ENCODE peak calls at places on chromosomes 16 and 17, in six cellular contexts. P is ascending aorta, S is HFFc6, Q is Calu3, K is tibial nerve, Z is ovary. O is an unnamed sample.

GRCh38 chr17:47717845-47718621 is 15.0 kb upstream of the TBX21 start:
- DNase-seq in K (no peak), Q (no peak), P (no peak), Z (no peak), S (no peak), O (no peak)

GRCh38 chr16:81394966-81395655 is 49.5 kb upstream of the CMIP start:
- DNase-seq in Q (no peak), K (no peak), P (no peak), Z (no peak), S (no peak), O (no peak)

GRCh38 chr17:78950870-78951269 is 25.7 kb upstream of the TIMP2 start:
- DNase-seq in Z (no peak), S (no peak), K (no peak), Q (no peak), P (no peak), O (no peak)

GRCh38 chr17:60586288-60586974 is 13.6 kb upstream of the PPM1D start:
- DNase-seq in P (no peak), Z (no peak), Q (no peak), S (no peak), K (no peak), O (no peak)

GRCh38 chr17:6361733-6362132 is 73.2 kb downstream of the AIPL1 start:
- DNase-seq in P (no peak), Z (no peak), Q (no peak), K (no peak), S (no peak), O (no peak)

GRCh38 chr17:78739331-78739853 is 42.7 kb downstream of the CYTH1 start:
- DNase-seq in P (no peak), S (no peak), Q (no peak), Z (no peak), K (no peak), O (no peak)

GRCh38 chr16:58118801-58119508 is 10.2 kb downstream of the CFAP20 start:
- DNase-seq in P (peak), K (no peak), Q (no peak), S (no peak), Z (no peak), O (no peak)

GRCh38 chr16:49396206-49396720 is 22.7 kb downstream of the C16orf78 start:
- DNase-seq in K (no peak), P (no peak), Q (no peak), S (no peak), Z (no peak), O (no peak)

GRCh38 chr17:75854111-75854748 is 905 bp downstream of the WBP2 start:
- DNase-seq in Z (no peak), P (peak), S (peak), K (no peak), Q (no peak), O (no peak)

GRCh38 chr17:83202002-83203000 is 122.9 kb downstream of the METRNL start:
- DNase-seq in P (peak), Z (no peak), S (no peak), Q (no peak), K (peak), O (no peak)

GRCh38 chr17:11144358-11145233 is 96.4 kb upstream of the SHISA6 start:
- DNase-seq in Z (no peak), K (no peak), Q (peak), S (peak), P (no peak), O (peak)

GRCh38 chr17:8961861-8962260 is 3.6 kb downstream of the PIK3R5 start:
- DNase-seq in Q (no peak), Z (no peak), K (no peak), S (no peak), P (no peak), O (no peak)

GRCh38 chr16:81558444-81559175 is 114.0 kb downstream of the CMIP start:
- DNase-seq in Q (peak), K (no peak), S (no peak), P (no peak), Z (no peak), O (peak)

GRCh38 chr17:63171428-63172205 is 205.6 kb downstream of the TANC2 start:
- DNase-seq in K (no peak), S (peak), P (no peak), Z (no peak), Q (no peak), O (no peak)

DNA sequence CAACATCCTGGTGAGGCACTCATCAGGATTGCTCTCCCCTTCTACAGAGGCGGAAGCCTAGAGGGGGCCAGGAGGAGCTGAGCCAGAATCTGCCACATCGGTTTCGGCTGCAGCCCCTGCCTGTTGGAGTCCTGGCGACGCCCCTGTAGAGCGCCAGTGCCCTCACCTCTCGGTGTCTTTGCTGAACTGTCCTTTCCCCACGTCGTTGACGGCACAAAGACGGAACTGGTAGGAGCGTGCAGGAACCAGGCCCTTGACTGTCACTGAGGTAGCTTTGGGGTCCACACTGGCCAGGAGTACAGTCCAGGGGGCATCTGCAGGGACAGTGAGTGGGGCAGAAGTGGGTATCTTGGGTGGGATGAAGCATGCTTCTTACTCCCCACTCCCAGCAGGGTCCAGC is 110.3 kb upstream of the CDC42EP4 start:
- DNase-seq in K (no peak), Q (no peak), P (no peak), S (no peak), Z (no peak), O (no peak)
- TF ChIP-seq CTCF in K (no peak), Q (no peak), P (no peak), S (no peak), Z (no peak), O (no peak)

GRCh38 chr16:46830417-46830901 is 521 bp downstream of the C16orf87 start:
- DNase-seq in P (peak), K (no peak), Z (peak), Q (no peak), S (no peak), O (no peak)
- TF ChIP-seq CTCF in P (no peak), K (no peak), Z (no peak), Q (no peak), S (peak), O (peak)

DNA sequence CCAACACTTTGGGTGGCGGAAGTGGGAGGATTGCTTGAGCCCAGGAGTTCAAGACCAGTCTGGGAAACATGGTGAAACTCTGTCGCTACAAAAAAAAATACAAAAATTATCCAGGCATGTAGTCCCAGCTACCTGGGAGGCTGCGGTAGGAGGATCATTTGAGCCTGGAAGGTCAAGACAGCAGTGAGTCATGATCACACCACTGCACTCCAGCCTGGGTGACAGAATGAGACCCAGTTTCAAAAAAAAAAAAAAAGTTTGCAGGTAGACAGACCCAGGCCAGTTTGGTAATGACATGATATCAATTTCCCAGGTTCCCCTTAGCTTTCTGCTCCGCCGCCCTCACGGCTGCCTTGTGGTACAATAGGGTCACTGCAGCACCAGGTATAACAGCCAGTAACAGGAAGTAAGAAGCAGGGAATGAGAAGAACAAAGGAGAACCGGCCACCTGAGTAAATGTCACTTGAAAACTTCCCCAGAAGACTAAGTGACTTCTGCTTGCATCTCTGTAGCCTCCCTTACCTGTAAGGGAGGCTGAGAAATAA is 201.2 kb upstream of the HSBP1 start:
- DNase-seq in S (no peak), K (no peak), Q (peak), Z (no peak), P (no peak), O (no peak)
- TF ChIP-seq CTCF in S (no peak), K (no peak), Q (peak), Z (no peak), P (no peak), O (peak)

GRCh38 chr16:67660564-67661028 is at the start of gene PARD6A:
- DNase-seq in K (peak), Z (peak), Q (peak), P (peak), S (peak), O (peak)
- TF ChIP-seq CTCF in K (no peak), Z (no peak), Q (no peak), P (no peak), S (no peak), O (no peak)

DNA sequence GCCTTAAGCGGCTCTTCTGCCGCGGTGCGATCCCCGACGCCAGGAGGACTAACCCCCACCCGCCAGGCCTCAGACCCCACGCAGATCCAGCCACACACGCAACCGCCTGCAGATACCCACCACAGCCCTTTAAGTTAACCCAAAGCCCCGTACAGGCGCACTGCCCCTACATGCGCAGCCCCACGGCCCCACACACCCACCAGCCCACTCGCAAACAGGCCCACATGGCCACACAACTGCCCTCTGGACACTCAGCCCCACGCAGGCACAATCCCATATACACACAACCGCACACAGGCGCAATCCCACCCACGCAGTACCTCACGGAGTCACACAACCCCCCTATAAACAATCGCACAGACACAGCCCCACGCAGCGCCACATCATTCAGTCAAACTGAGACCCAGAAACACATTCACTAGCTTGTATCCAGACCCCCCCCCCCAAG is 41.7 kb downstream of the RAI1 start:
- DNase-seq in Q (no peak), Z (no peak), S (no peak), P (no peak), K (no peak), O (no peak)
- TF ChIP-seq CTCF in Q (no peak), Z (no peak), S (no peak), P (no peak), K (no peak), O (no peak)

DNA sequence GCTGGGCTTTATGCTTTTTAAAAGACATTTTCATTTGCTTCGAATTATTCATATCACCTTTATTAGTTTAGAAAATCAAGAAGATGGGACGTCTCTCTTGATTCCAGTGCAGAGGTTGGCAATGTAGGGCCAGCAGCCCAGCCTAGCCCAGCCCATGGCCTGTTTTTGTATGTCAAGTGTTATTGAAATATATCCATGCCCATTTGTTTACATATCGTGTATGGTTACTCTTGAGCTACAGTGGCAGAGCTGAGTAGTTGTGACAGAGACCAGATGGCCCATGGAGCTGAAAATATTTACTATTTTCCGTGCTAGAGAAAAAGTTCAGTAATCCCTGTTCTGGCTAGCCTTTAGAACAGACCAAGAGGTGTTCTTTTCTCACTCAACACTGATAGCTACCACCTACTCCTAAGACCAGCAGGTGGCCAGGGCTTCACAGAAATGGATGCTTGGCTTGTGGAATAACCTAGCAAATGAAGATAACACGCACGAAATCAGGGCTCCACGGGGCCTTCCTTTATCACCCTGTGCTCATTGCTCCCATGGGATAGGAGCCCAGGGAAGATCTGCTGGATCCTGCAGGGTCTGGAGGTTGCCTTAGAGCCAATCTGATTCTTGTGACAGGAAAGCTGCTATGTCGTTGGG is 123.2 kb upstream of the ANKFN1 start:
- DNase-seq in K (no peak), Z (no peak), S (no peak), Q (no peak), P (no peak), O (no peak)
- TF ChIP-seq CTCF in K (no peak), Z (no peak), S (no peak), Q (no peak), P (no peak), O (peak)

GRCh38 chr16:78706637-78707036 is 607.2 kb downstream of the WWOX start:
- DNase-seq in Q (no peak), P (no peak), S (no peak), K (no peak), Z (no peak), O (no peak)
- TF ChIP-seq CTCF in Q (no peak), P (no peak), S (no peak), K (no peak), Z (no peak), O (no peak)

DNA sequence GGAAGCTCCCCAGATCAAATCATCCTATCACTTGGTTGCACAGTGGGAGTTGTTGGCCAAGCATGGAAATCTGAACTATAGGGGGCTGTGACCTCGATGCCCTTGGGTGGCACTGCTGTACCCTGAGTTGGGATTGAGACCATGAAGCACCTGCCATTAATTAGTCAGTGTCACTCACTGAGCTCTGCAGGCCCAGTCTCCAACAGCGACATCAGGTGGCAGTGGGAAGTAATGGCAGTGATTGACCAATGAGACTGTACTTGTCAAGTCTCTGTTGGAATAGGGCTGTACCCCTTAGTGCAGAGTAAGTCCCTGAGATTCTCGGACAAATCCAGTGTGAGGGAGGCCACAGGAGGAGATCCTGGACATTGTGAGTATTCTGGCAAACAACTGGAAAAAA is 118.0 kb upstream of the RPL38 start:
- DNase-seq in Q (no peak), Z (no peak), K (no peak), S (no peak), P (no peak), O (no peak)
- TF ChIP-seq CTCF in Q (no peak), Z (no peak), K (no peak), S (peak), P (no peak), O (peak)